ENCODE peak calls at places on chromosome X, in four cellular contexts. T is K562, F is IMR-90, C is GM12878. G is an unnamed sample.

GRCh38 chrX:77223046-77223445 is 224.1 kb upstream of the FGF16 start:
- DNase-seq in F (no peak), T (no peak), C (no peak), G (no peak)

GRCh38 chrX:75278991-75279390 is 5.1 kb downstream of the UPRT start:
- DNase-seq in C (no peak), T (no peak), F (no peak), G (no peak)

GRCh38 chrX:120315776-120316175 is 4.5 kb upstream of the TMEM255A start:
- DNase-seq in T (no peak), C (no peak), F (no peak), G (no peak)

GRCh38 chrX:53882331-53882730 is 161.9 kb downstream of the PHF8 start:
- DNase-seq in F (peak), C (no peak), T (no peak), G (no peak)

GRCh38 chrX:107470971-107471370 is 21.5 kb downstream of the FRMPD3 start:
- DNase-seq in T (peak), F (no peak), C (no peak), G (no peak)

GRCh38 chrX:40074959-40075332 is 22.8 kb downstream of the BCOR start:
- DNase-seq in F (no peak), C (no peak), T (no peak), G (no peak)

GRCh38 chrX:108537005-108537404 is 97.4 kb downstream of the COL4A5 start:
- DNase-seq in F (peak), T (peak), C (no peak), G (peak)

GRCh38 chrX:150058728-150059127 is 120.4 kb upstream of the EOLA2 start:
- DNase-seq in C (no peak), T (no peak), F (no peak), G (no peak)

GRCh38 chrX:70988425-70988824 is 57.5 kb upstream of the SLC7A3 start:
- DNase-seq in F (no peak), T (peak), C (no peak), G (no peak)

GRCh38 chrX:26918633-26919032 is 544.5 kb downstream of the PPP4R3C start:
- DNase-seq in T (peak), F (no peak), C (no peak), G (peak)

GRCh38 chrX:148784859-148785655 is 284.6 kb downstream of the AFF2 start:
- DNase-seq in T (no peak), C (no peak), F (no peak), G (no peak)

GRCh38 chrX:7192871-7193270 is 44.9 kb upstream of the PUDP start:
- DNase-seq in T (no peak), C (no peak), F (no peak), G (no peak)

GRCh38 chrX:83845397-83845796 is 15.5 kb upstream of the CYLC1 start:
- DNase-seq in F (peak), T (peak), C (no peak), G (peak)

GRCh38 chrX:131752493-131753198 is 208.8 kb downstream of the OR13H1 start:
- DNase-seq in F (peak), T (no peak), C (peak), G (no peak)

GRCh38 chrX:67524950-67525691 is 18.7 kb upstream of the AR start:
- DNase-seq in F (no peak), T (no peak), C (no peak), G (no peak)
- TF ChIP-seq FOS in F (no peak), T (no peak), C (no peak), G (no peak)

GRCh38 chrX:1041051-1041450 is 171.4 kb downstream of the CRLF2 start:
- DNase-seq in F (no peak), T (no peak), C (no peak), G (no peak)
- TF ChIP-seq FOS in F (no peak), T (no peak), C (no peak), G (no peak)

GRCh38 chrX:23626651-23627050 is 40.6 kb upstream of the PRDX4 start:
- DNase-seq in C (no peak), T (no peak), F (no peak), G (no peak)
- TF ChIP-seq FOS in C (no peak), T (no peak), F (no peak), G (no peak)

DNA sequence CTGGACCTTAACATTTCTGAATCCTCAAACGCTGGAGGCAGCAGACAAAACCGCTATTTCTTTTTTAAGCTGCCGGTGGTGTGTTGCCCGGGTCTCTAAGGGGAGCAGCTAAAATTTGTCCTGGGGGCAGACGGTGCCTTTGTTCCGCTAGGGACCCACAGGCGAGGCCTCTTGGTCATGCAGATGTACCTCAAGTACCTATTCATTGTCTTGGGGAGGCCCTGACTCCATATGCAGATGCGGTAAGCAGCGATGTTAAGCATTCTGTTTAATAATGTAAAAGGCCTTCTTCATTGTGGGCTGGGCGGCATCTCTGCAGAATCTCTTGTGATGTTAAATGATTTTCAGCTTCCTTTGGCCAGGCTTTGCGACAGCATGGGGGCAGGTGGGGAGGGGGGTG is 98.9 kb upstream of the PJA1 start:
- DNase-seq in C (no peak), T (no peak), F (no peak), G (no peak)
- TF ChIP-seq FOS in C (no peak), T (no peak), F (no peak), G (no peak)

DNA sequence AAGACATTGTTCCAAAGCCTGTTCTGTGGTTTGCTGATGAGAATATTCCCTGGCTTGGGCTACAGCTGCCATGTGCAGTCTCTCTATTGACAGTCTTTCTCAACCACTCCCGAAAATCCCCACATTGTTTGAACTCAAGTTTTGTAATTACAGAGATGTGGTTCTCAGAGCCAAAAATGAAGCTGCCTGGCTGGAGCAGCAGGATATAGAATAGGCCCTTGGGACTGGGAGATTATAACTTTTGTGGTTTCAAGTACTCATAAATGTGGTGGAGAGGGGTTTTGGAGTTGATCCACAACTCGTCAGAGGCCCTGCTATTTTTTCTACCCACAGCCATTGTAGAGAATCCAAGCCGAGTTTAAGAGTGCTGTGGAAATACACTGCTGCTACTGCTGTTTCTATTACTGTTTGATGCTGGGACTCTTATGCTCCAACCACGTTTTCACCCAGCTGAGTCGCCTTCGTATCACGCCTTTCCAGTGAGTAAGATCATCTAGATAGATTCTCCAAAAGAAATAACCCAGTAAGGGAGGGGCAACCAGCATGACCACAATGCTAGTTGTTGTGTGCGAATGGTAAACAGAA is 57.1 kb upstream of the ATXN3L start:
- DNase-seq in T (no peak), F (peak), C (no peak), G (no peak)
- TF ChIP-seq FOS in T (no peak), F (no peak), C (no peak), G (no peak)

DNA sequence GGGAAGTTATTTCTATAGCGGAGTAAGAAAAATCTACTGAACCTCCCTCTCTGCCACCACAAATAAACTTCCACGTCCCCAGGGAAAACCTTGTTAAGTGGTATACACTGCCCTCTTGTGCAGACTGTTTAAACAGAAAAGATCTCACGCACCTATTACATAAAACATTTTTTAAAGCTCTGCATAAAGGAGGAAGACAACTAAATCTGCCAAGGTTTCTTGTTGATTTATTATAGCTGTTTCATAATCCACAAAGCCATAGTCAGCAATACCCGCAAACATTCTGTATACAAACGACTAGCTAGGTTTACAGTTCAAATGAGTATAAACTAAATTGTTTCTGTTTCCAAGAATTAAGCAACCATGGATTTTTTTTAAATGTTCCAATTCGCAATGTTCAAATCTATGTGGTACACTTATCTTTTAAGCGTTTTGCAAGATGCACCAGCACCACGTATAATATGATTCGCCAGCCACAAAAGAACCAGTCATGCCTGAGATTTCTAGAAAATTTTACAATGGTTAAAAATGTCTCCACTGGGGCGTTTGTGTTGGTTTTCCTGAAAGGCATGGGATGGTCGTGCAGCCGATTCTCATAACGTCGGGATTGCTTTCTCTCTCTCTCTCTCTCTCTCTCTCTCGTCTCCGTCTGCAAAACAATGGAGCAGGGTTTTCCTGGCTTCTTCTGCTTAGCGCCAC is 164.6 kb downstream of the PRKX start:
- DNase-seq in C (no peak), T (no peak), F (peak), G (peak)
- TF ChIP-seq FOS in C (no peak), T (no peak), F (no peak), G (no peak)

DNA sequence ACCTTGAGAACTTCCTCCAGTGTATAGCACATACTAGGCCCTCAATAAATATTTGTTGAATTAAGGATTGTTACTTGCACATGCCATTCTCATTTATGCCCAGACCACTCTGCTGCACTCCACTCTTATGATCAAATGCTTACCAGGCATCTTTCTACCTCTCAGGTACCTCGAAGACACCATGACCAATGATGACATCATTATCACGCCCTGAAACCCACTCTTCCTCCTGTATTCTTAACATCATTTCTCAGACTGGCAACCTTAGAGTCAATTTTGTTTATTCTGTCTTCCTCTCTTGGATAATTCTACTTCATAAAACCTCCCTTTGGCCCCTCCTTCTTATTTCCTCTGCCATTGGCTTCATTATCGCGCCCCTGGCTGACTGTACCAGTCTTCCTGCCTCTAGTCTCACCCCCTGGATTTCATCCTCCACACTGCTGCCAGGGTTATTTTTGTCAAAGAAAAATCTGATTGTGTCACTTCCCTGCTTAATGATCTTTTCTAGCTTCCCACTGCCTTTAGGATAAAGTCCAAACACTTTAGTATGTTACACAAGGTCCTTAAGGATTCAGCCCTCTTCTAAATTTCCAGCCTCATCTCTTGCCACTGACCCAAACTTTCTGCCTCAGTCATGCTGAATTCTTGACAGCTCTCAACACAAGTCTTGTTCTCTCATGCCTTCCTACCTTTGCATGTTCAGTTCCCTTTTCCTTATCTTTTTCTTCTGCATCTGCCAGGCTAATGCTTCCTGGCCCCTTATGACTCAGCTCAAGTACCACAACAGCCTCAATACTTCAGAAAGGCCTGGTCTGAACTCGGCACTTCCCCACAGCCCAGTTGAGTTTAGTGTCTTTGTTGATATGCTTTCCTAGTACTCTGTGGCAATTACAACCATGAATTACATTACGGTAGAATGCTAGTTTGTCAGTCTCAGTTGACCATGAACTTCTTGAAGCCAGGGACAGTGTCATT is 45.8 kb downstream of the HDAC8 start:
- DNase-seq in F (peak), C (no peak), T (peak), G (peak)
- TF ChIP-seq FOS in F (no peak), C (no peak), T (no peak), G (peak)

G was measured in endothelial cell of umbilical vein.